ENCODE peak calls at places on chromosomes 6 and 20, in four cellular contexts. L is mesenchymal stem cell, H is IMR-90, W is GM23338. O is an unnamed sample.

GRCh38 chr6:94130458-94130857 is 711.1 kb upstream of the EPHA7 start:
- DNase-seq in L (no peak), W (peak; percentile 24), H (no peak), O (no peak)

GRCh38 chr6:43420012-43420411 is 7.3 kb upstream of the ABCC10 start:
- DNase-seq in H (no peak), L (no peak), W (no peak), O (no peak)

GRCh38 chr6:15791401-15792137 is 128.7 kb upstream of the DTNBP1 start:
- DNase-seq in H (no peak), W (no peak), L (no peak), O (no peak)

GRCh38 chr6:126118058-126118759 is 131.9 kb downstream of the TRMT11 start:
- DNase-seq in W (no peak), H (peak; percentile 31), L (peak; percentile 43), O (no peak)

GRCh38 chr20:17109307-17109706 is 117.5 kb upstream of the PCSK2 start:
- DNase-seq in W (no peak), H (no peak), L (no peak), O (no peak)

GRCh38 chr6:40177596-40177995 is 243.3 kb upstream of the MOCS1 start:
- DNase-seq in L (no peak), H (no peak), W (peak; percentile 17), O (no peak)

GRCh38 chr20:23141450-23142161 is 55.5 kb upstream of the CD93 start:
- DNase-seq in H (no peak), L (no peak), W (no peak), O (no peak)

GRCh38 chr6:138013949-138014348 is 93.3 kb downstream of the PERP start:
- DNase-seq in H (no peak), L (no peak), W (no peak), O (no peak)

GRCh38 chr6:143941852-143942627 is 66.0 kb downstream of the PLAGL1 start:
- DNase-seq in L (peak; percentile 62), H (peak; percentile 49), W (peak; percentile 97), O (peak; percentile 39)

GRCh38 chr6:159038914-159039884 is 5.6 kb downstream of the TAGAP start:
- DNase-seq in L (peak; percentile 54), H (peak; percentile 38), W (no peak), O (peak; percentile 78)

GRCh38 chr6:2999005-2999620 is 581 bp upstream of the NQO2 start:
- DNase-seq in W (no peak), L (peak; percentile 95), H (peak; percentile 78), O (no peak)

GRCh38 chr6:7998103-7998725 is 66.0 kb downstream of the BLOC1S5 start:
- DNase-seq in H (peak; percentile 93), L (peak; percentile 35), W (no peak), O (no peak)

GRCh38 chr6:128370072-128370471 is 150.3 kb downstream of the PTPRK start:
- DNase-seq in H (peak; percentile 78), W (no peak), L (peak; percentile 65), O (no peak)

GRCh38 chr20:36543187-36544133 is 2.1 kb downstream of the MYL9 start:
- DNase-seq in W (no peak), L (peak; percentile 80), H (peak; percentile 83), O (no peak)
- H3K27ac ChIP-seq in W (peak overlapping the region; percentile 26), L (peak overlapping the region; percentile 90), H (peak overlapping the region; percentile 99), O (no peak overlapping the region)

GRCh38 chr6:107713214-107713962 is 110.7 kb downstream of the SCML4 start:
- DNase-seq in W (no peak), L (no peak), H (no peak), O (no peak)
- H2AFZ ChIP-seq in W (peak overlapping the region; percentile 85), L (no peak overlapping the region), H (peak overlapping the region; percentile 11), O (peak overlapping the region; percentile 37)

GRCh38 chr6:36200154-36200891 is 3.8 kb downstream of the BRPF3 start:
- DNase-seq in L (no peak), W (no peak), H (no peak), O (no peak)

GRCh38 chr6:36200998-36201596 is 4.6 kb downstream of the BRPF3 start:
- DNase-seq in L (no peak), W (no peak), H (no peak), O (no peak)

GRCh38 chr6:36204068-36204753 is 7.7 kb downstream of the BRPF3 start:
- DNase-seq in L (no peak), W (no peak), H (no peak), O (no peak)

GRCh38 chr6:36201612-36202011 is 5.1 kb downstream of the BRPF3 start:
- DNase-seq in L (no peak), W (no peak), H (no peak), O (no peak)

GRCh38 chr6:36202101-36202500 is 5.6 kb downstream of the BRPF3 start:
- DNase-seq in H (no peak), L (no peak), W (no peak), O (no peak)
- H3K4me3 ChIP-seq in H (no peak overlapping the region), L (no peak overlapping the region), W (no peak overlapping the region), O (no peak overlapping the region)

DNA sequence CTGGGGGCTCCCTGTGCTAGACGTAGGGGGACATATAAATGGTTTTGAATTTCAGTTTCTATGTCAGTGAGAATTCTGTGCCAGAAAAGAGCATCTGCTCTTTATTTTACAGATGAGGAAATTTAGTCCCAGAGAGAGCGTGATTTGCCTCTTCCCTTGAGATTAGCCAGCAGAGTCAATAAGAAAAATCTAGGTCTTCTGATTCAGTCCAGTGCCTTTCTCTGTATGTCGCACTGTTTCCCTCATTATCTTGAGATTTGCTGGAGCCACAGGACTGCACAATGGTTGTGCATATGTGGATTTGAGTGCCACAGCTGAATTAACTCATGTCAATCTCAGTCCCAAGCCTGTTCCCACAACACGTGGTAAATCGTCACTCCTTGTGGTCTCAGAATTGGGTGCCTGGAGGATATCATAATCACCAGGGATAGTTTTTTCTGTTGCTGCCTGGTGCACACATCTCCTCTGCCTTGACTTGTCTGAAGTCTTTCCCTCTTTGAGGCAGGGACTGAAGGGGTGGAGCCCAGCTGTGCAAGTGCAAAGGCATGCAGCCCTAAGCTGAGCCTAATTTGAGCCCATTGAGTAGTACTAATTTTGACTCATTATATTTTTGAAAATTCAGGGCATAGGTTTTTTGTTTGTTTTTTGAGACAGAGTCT is 276.6 kb downstream of the SOX4 start:
- DNase-seq in W (no peak), H (no peak), L (no peak), O (no peak)
- H3K27ac ChIP-seq in W (peak overlapping the region; percentile 26), H (no peak overlapping the region), L (no peak overlapping the region), O (no peak overlapping the region)

O was measured in MM.1S.